ENCODE peak calls at places on chromosomes 11 and 22, in eight cellular contexts. T, W, I, L, J, K, F and E are unnamed samples.

GRCh38 chr11:121082670-121083069 is 18.4 kb upstream of the TECTA start:
- DNase-seq in T (no peak), W (no peak), I (no peak), L (no peak), J (no peak), K (peak; percentile 27), F (no peak), E (no peak)

GRCh38 chr11:8652140-8652539 is 30.3 kb downstream of the TRIM66 start:
- DNase-seq in T (no peak), W (no peak), I (no peak), L (no peak), J (peak; percentile 93), K (peak; percentile 87), F (no peak), E (no peak)

GRCh38 chr11:96014234-96014633 is 90.3 kb upstream of the MTMR2 start:
- DNase-seq in T (no peak), W (peak; percentile 79), I (peak; percentile 16), L (no peak), J (no peak), K (peak; percentile 65), F (no peak), E (peak; percentile 70)

GRCh38 chr22:24247011-24247507 is 2.2 kb upstream of the GGT5 start:
- DNase-seq in T (no peak), W (no peak), I (no peak), L (no peak), J (no peak), K (peak; percentile 4), F (no peak), E (no peak)

GRCh38 chr22:36884314-36885158 is 23.7 kb downstream of the NCF4 start:
- DNase-seq in T (no peak), W (no peak), I (no peak), L (no peak), J (no peak), K (no peak), F (no peak), E (no peak)

GRCh38 chr11:95067042-95067827 is 516 bp downstream of the SRSF8 start:
- DNase-seq in T (peak; percentile 84), W (peak; percentile 74), I (no peak), L (peak; percentile 86), J (peak; percentile 40), K (peak; percentile 89), F (peak; percentile 67), E (peak; percentile 60)

GRCh38 chr11:128903248-128904041 is 12.3 kb downstream of the KCNJ5 start:
- DNase-seq in T (peak; percentile 57), W (no peak), I (no peak), L (peak; percentile 55), J (no peak), K (no peak), F (no peak), E (no peak)

GRCh38 chr11:11171854-11172253 is 181.2 kb downstream of the CSNK2A3 start:
- DNase-seq in T (no peak), W (peak; percentile 34), I (no peak), L (no peak), J (no peak), K (no peak), F (no peak), E (no peak)

GRCh38 chr11:68206211-68206610 is 6.9 kb downstream of the KMT5B start:
- DNase-seq in T (peak; percentile 64), W (peak; percentile 52), I (peak; percentile 53), L (peak; percentile 51), J (no peak), K (peak; percentile 62), F (no peak), E (peak; percentile 68)

GRCh38 chr11:64008283-64008931 is 22.2 kb downstream of the OTUB1 start:
- DNase-seq in T (no peak), W (no peak), I (no peak), L (no peak), J (no peak), K (no peak), F (no peak), E (no peak)

GRCh38 chr11:22192642-22193347 is at the start of gene ANO5:
- DNase-seq in T (peak; percentile 38), W (no peak), I (no peak), L (peak; percentile 85), J (no peak), K (peak; percentile 23), F (no peak), E (no peak)

GRCh38 chr11:47918882-47919495 is 61.4 kb upstream of the PTPRJ start:
- DNase-seq in T (no peak), W (no peak), I (no peak), L (no peak), J (no peak), K (peak; percentile 40), F (no peak), E (no peak)

GRCh38 chr11:61011239-61011870 is 39.9 kb downstream of the CD6 start:
- DNase-seq in T (no peak), W (no peak), I (no peak), L (no peak), J (no peak), K (no peak), F (no peak), E (no peak)

GRCh38 chr22:29738118-29738815 is 18.5 kb downstream of the CABP7 start:
- DNase-seq in T (no peak), W (no peak), I (no peak), L (no peak), J (no peak), K (no peak), F (no peak), E (no peak)

GRCh38 chr11:60870276-60870675 is 2.9 kb downstream of the ZP1 start:
- DNase-seq in T (no peak), W (no peak), I (no peak), L (peak; percentile 34), J (no peak), K (no peak), F (no peak), E (peak; percentile 31)

GRCh38 chr11:65575568-65576231 is at the start of gene EHBP1L1:
- DNase-seq in T (no peak), W (peak; percentile 77), I (no peak), L (peak; percentile 73), J (no peak), K (peak; percentile 87), F (peak; percentile 76), E (peak; percentile 81)

GRCh38 chr11:71364176-71364671 is 84.0 kb downstream of the DHCR7 start:
- DNase-seq in T (peak; percentile 77), W (no peak), I (no peak), L (peak; percentile 12), J (no peak), K (no peak), F (no peak), E (no peak)

GRCh38 chr11:35796542-35796941 is 134.0 kb downstream of the TRIM44 start:
- DNase-seq in T (no peak), W (no peak), I (no peak), L (no peak), J (no peak), K (no peak), F (no peak), E (no peak)

GRCh38 chr11:83008581-83008923 is 63.1 kb downstream of the RAB30 start:
- DNase-seq in T (no peak), W (no peak), I (no peak), L (no peak), J (no peak), K (peak; percentile 44), F (no peak), E (no peak)

GRCh38 chr11:128716661-128717210 is 22.9 kb downstream of the FLI1 start:
- DNase-seq in T (no peak), W (peak; percentile 76), I (no peak), L (no peak), J (no peak), K (peak; percentile 32), F (no peak), E (peak; percentile 58)

GRCh38 chr11:78277314-78277994 is 88.7 kb downstream of the USP35 start:
- DNase-seq in T (no peak), W (no peak), I (no peak), L (peak; percentile 81), J (no peak), K (no peak), F (no peak), E (no peak)

GRCh38 chr11:120622189-120622912 is 110.8 kb downstream of the GRIK4 start:
- DNase-seq in T (no peak), W (no peak), I (no peak), L (no peak), J (no peak), K (no peak), F (no peak), E (no peak)

GRCh38 chr11:60844045-60844869 is 2.3 kb downstream of the CCDC86 start:
- DNase-seq in T (no peak), W (no peak), I (no peak), L (no peak), J (no peak), K (peak; percentile 67), F (no peak), E (no peak)

GRCh38 chr11:65593518-65594414 is 1.8 kb downstream of the KCNK7 start:
- DNase-seq in T (peak; percentile 76), W (no peak), I (no peak), L (no peak), J (no peak), K (peak; percentile 61), F (peak; percentile 53), E (peak; percentile 53)

GRCh38 chr11:73379189-73379880 is 3.1 kb downstream of the RELT start:
- DNase-seq in T (no peak), W (no peak), I (no peak), L (peak; percentile 89), J (no peak), K (no peak), F (no peak), E (no peak)

GRCh38 chr11:120482149-120482548 is 29.4 kb upstream of the GRIK4 start:
- DNase-seq in T (no peak), W (no peak), I (peak; percentile 41), L (peak; percentile 8), J (no peak), K (peak; percentile 11), F (no peak), E (no peak)

GRCh38 chr22:49768961-49769690 is 58.5 kb downstream of the BRD1 start:
- DNase-seq in T (peak; percentile 26), W (no peak), I (no peak), L (peak; percentile 27), J (no peak), K (no peak), F (no peak), E (no peak)

GRCh38 chr22:41915035-41915782 is at the start of gene SHISA8:
- DNase-seq in T (no peak), W (peak; percentile 60), I (no peak), L (peak; percentile 46), J (no peak), K (peak; percentile 77), F (no peak), E (peak; percentile 46)

GRCh38 chr11:69293819-69294505 is at the start of gene MYEOV:
- DNase-seq in T (no peak), W (no peak), I (peak; percentile 88), L (no peak), J (no peak), K (peak; percentile 61), F (peak; percentile 41), E (no peak)

GRCh38 chr11:15569626-15570025 is 454.9 kb downstream of the INSC start:
- DNase-seq in T (no peak), W (no peak), I (no peak), L (peak; percentile 19), J (no peak), K (no peak), F (no peak), E (no peak)

GRCh38 chr22:31102441-31103081 is 4.8 kb downstream of the SELENOM start:
- DNase-seq in T (no peak), W (no peak), I (no peak), L (peak; percentile 59), J (peak; percentile 97), K (peak; percentile 92), F (no peak), E (no peak)

GRCh38 chr11:71076525-71077304 is 175.7 kb downstream of the SHANK2 start:
- DNase-seq in T (no peak), W (no peak), I (no peak), L (no peak), J (no peak), K (no peak), F (no peak), E (no peak)